ENCODE peak calls at places on chromosomes 16 and 17, in ten cellular contexts. Q, Y, T, A, M, O, K, C, W and H are unnamed samples.

GRCh38 chr17:27578718-27579085 is 52.3 kb upstream of the LGALS9 start:
- DNase-seq in Q (peak), Y (peak), W (no peak), T (no peak), A (peak), M (peak), C (peak), K (no peak), O (peak), H (peak)

GRCh38 chr16:54936086-54936978 is 5.7 kb downstream of the IRX5 start:
- DNase-seq in C (no peak), M (peak), T (no peak), O (peak), K (peak), A (peak), W (peak), Q (peak), Y (peak), H (no peak)

GRCh38 chr17:1070411-1070810 is 73.5 kb downstream of the TIMM22 start:
- DNase-seq in Q (no peak), T (no peak), M (peak), O (no peak), K (no peak), W (no peak), C (no peak), A (no peak), Y (no peak), H (no peak)

GRCh38 chr16:50282010-50282538 is 15.7 kb downstream of the ADCY7 start:
- DNase-seq in O (no peak), M (no peak), Q (peak), T (no peak), K (no peak), A (no peak), Y (peak), W (no peak), C (no peak), H (no peak)

GRCh38 chr16:22373662-22374310 is 633 bp downstream of the CDR2 start:
- DNase-seq in C (no peak), W (peak), Q (no peak), Y (no peak), O (peak), K (no peak), A (peak), T (no peak), M (peak), H (peak)

GRCh38 chr17:78400581-78401240 is 22.3 kb downstream of the PGS1 start:
- DNase-seq in M (no peak), Y (no peak), W (no peak), C (no peak), A (no peak), T (no peak), Q (no peak), O (no peak), K (peak), H (no peak)

GRCh38 chr17:9195961-9196668 is 174.8 kb downstream of the NTN1 start:
- DNase-seq in Y (no peak), Q (no peak), W (peak), K (peak), A (no peak), T (peak), C (no peak), M (peak), O (no peak), H (no peak)

GRCh38 chr17:14737984-14738651 is 437.2 kb downstream of the HS3ST3B1 start:
- DNase-seq in A (peak), T (no peak), O (peak), W (peak), C (peak), K (peak), Q (peak), Y (peak), M (peak), H (peak)

GRCh38 chr17:41667280-41668008 is 21.2 kb upstream of the EIF1 start:
- DNase-seq in O (no peak), M (no peak), W (no peak), Q (no peak), T (no peak), K (no peak), A (no peak), C (no peak), Y (no peak), H (no peak)

GRCh38 chr17:14747576-14747940 is 446.7 kb downstream of the HS3ST3B1 start:
- DNase-seq in Q (no peak), A (no peak), Y (no peak), C (peak), O (peak), W (no peak), T (no peak), M (no peak), K (no peak), H (no peak)

GRCh38 chr17:66711936-66712335 is 123.0 kb upstream of the CACNG5 start:
- DNase-seq in C (no peak), Y (no peak), A (no peak), W (no peak), M (peak), T (no peak), K (peak), O (no peak), Q (no peak), H (no peak)

GRCh38 chr17:34349748-34350147 is 6.5 kb upstream of the CCL13 start:
- DNase-seq in M (peak), W (no peak), K (no peak), O (no peak), C (no peak), Y (no peak), Q (no peak), A (no peak), T (no peak), H (no peak)

GRCh38 chr17:36674278-36674650 is 72.9 kb downstream of the MRM1 start:
- DNase-seq in C (no peak), O (no peak), T (no peak), A (no peak), Y (no peak), W (no peak), Q (no peak), K (no peak), M (no peak), H (no peak)

GRCh38 chr17:39099686-39100293 is 51.6 kb downstream of the PLXDC1 start:
- DNase-seq in W (no peak), O (no peak), M (no peak), A (peak), Q (peak), Y (peak), T (no peak), C (peak), K (no peak), H (peak)

GRCh38 chr17:357634-358033 is 5.0 kb upstream of the RPH3AL start:
- DNase-seq in Q (no peak), W (no peak), K (no peak), Y (no peak), A (no peak), C (no peak), O (no peak), M (no peak), T (no peak), H (no peak)

GRCh38 chr17:61862105-61862574 is 1.2 kb downstream of the BRIP1 start:
- DNase-seq in K (peak), C (peak), O (peak), Q (peak), W (no peak), M (no peak), A (peak), T (no peak), Y (peak), H (peak)

GRCh38 chr16:28623172-28623711 is 13.4 kb upstream of the SULT1A1 start:
- DNase-seq in A (no peak), Q (peak), O (peak), T (no peak), M (peak), W (no peak), C (no peak), Y (no peak), K (peak), H (no peak)

GRCh38 chr16:88992351-88993005 is 15.5 kb upstream of the CBFA2T3 start:
- DNase-seq in T (no peak), M (no peak), O (no peak), C (no peak), Y (no peak), A (no peak), W (no peak), K (no peak), Q (no peak), H (no peak)

GRCh38 chr16:67387479-67388079 is 5.7 kb downstream of the TPPP3 start:
- DNase-seq in C (no peak), Q (no peak), K (no peak), T (no peak), O (no peak), A (no peak), W (no peak), Y (no peak), M (no peak), H (no peak)

DNA sequence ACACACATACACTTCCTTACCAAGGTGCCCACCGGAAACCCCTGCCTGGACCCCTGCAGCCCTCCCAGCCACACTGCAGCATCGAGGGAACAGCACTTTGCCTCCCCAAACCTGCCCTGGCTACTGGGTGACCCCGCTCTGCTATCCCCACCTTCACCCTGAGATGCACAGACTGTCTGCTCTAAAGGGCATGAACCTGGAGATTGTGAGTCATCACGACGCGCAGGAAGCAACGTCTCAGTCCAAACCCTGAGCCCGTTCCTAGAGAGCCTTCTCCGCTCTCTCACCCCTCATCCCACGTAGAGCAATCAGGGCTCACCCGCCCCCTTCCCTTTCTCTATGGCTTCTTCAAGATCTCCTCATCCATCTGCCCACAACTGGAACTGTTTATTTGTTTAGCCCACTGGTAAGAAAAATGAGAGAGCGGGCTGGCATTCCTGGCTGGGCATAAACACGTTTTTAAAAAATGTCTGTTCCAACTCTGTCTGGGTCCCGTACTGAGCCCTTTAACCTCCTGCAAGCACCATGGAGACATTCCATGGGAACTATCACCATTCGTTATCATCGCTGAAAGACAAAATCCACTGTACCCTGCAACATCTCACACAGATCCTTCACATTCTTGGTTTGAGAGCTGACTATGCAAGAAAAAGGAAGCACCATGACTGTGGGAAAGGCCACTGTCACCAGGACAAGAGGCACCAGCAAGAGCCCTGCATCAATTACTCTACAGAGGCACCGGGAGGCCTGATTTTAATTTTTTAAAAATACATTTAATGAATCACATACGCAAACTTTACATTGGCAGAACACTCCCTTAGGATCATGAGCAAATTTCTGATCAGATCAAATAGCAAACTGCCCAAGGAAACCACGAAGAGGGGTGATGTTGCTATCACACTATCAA is 28.2 kb downstream of the ZFHX3 start:
- DNase-seq in O (peak), T (no peak), Y (peak), W (no peak), M (peak), A (peak), K (peak), Q (peak), C (peak), H (peak)
- H3K9ac ChIP-seq in O (peak), T (no peak), Y (peak), W (no peak), M (no peak), A (peak), K (peak), Q (no peak), C (peak), H (peak)

DNA sequence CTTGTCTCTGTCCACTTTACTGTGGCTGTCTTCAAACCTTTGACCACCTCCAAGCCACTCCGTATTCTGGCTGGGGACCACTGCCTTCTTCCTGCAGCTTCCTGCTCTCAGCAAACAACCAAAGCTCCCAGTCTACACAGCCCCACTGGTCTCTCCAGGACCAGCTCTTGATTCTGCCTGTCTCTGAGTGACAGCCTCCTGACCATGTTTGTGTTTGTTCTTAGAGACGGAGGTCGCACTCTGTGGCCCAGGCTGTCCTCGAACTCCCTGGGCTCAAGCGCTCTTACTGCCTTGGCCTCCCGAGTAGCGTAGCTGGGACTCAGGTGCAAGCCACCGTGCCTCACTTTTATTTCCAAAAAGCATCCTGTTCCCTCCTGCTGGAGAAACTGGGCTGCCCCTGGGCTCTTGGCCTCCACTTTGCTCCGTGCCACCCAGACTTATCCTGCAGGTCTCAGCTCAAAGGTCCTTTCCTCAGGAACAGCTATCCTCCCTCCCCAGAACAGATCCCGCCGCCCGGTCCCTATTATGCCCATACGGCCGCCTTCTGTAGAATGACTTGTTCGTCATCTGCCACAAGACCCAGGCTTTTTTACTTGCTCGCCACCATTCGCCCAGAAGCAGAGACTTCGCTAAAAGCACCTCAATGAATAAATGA is 9.1 kb downstream of the MNT start:
- DNase-seq in K (no peak), A (no peak), T (no peak), W (no peak), C (no peak), Y (no peak), O (no peak), M (no peak), Q (no peak), H (no peak)
- H3K9ac ChIP-seq in K (peak), A (peak), T (peak), W (no peak), C (peak), Y (peak), O (peak), M (peak), Q (peak), H (peak)

GRCh38 chr17:44128383-44128782 is 4.9 kb upstream of the HDAC5 start:
- DNase-seq in A (no peak), M (no peak), C (no peak), K (no peak), Q (no peak), O (no peak), Y (no peak), T (no peak), W (no peak), H (no peak)

GRCh38 chr17:44134752-44135568 is 6.8 kb upstream of the HROB start:
- DNase-seq in Y (no peak), C (no peak), O (no peak), T (no peak), W (no peak), K (no peak), Q (no peak), M (no peak), A (no peak), H (no peak)

GRCh38 chr17:44133918-44134476 is 7.7 kb upstream of the HROB start:
- DNase-seq in M (peak), W (no peak), O (no peak), A (no peak), Q (no peak), T (no peak), C (no peak), K (no peak), Y (no peak), H (no peak)

GRCh38 chr17:44132275-44132821 is 8.9 kb upstream of the HDAC5 start:
- DNase-seq in T (no peak), Q (no peak), C (no peak), Y (no peak), M (no peak), O (peak), W (no peak), A (no peak), K (peak), H (peak)

GRCh38 chr17:44130693-44131349 is 7.4 kb upstream of the HDAC5 start:
- DNase-seq in T (no peak), W (no peak), O (no peak), A (no peak), C (no peak), Q (no peak), K (no peak), M (no peak), Y (no peak), H (no peak)
- H3K9ac ChIP-seq in T (no peak), W (no peak), O (no peak), A (no peak), C (no peak), Q (no peak), K (no peak), M (no peak), Y (no peak), H (no peak)

GRCh38 chr16:9097266-9098219 is 6.1 kb downstream of the HAPSTR1 start:
- DNase-seq in Q (no peak), K (no peak), W (peak), Y (no peak), O (no peak), T (no peak), A (no peak), M (peak), C (no peak), H (no peak)
- H3K9ac ChIP-seq in Q (no peak), K (no peak), W (no peak), Y (no peak), O (no peak), T (no peak), A (peak), M (no peak), C (no peak), H (no peak)

GRCh38 chr17:50055055-50055425 is 870 bp upstream of the ITGA3 start:
- DNase-seq in M (peak), A (no peak), Y (peak), W (peak), T (no peak), O (peak), Q (no peak), K (peak), C (no peak), H (peak)

GRCh38 chr17:50055426-50056216 is at the start of gene ITGA3:
- DNase-seq in Q (peak), A (peak), Y (peak), W (peak), O (peak), M (peak), K (peak), T (peak), C (peak), H (peak)

GRCh38 chr17:50056961-50057330 is 1.0 kb downstream of the ITGA3 start:
- DNase-seq in Q (peak), T (no peak), K (peak), C (peak), Y (peak), M (peak), A (peak), W (peak), O (peak), H (peak)

GRCh38 chr17:50057521-50057991 is 1.6 kb downstream of the ITGA3 start:
- DNase-seq in C (no peak), W (no peak), K (no peak), O (no peak), T (no peak), M (peak), Y (no peak), Q (no peak), A (no peak), H (no peak)

DNA sequence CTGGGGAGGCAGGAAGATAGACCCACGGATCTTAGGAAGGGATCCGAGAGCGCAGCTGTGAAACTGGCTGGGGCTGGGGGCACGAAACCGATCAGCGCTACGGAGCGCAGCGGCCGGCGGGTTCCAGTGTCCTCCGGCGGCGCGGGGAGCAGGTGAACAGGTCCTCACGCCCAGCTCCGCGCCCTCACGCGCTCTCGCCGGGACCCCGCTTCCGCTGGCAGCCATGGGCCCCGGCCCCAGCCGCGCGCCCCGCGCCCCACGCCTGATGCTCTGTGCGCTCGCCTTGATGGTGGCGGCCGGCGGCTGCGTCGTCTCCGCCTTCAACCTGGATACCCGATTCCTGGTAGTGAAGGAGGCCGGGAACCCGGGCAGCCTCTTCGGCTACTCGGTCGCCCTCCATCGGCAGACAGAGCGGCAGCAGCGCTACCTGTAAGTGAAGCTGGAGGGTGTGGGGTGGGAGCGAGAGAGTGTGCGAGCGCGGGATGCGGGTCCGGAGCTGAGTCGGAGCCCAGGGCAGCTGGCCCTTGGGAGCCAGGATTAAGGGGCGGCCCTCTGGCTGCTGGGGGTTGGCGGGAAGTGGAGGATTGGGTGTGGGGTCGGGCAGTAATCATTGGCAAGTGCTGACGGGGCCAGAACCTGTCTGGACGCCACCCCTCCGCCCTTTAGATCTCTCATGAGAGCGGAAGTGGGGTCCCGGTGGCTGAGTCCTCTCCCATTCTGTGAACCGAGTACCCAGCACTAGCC is 479 bp downstream of the ITGA3 start:
- DNase-seq in A (peak), Y (peak), O (peak), T (peak), K (peak), Q (peak), M (peak), C (peak), W (peak), H (peak)
- H3K9ac ChIP-seq in A (peak), Y (peak), O (peak), T (peak), K (peak), Q (peak), M (no peak), C (peak), W (no peak), H (peak)

DNA sequence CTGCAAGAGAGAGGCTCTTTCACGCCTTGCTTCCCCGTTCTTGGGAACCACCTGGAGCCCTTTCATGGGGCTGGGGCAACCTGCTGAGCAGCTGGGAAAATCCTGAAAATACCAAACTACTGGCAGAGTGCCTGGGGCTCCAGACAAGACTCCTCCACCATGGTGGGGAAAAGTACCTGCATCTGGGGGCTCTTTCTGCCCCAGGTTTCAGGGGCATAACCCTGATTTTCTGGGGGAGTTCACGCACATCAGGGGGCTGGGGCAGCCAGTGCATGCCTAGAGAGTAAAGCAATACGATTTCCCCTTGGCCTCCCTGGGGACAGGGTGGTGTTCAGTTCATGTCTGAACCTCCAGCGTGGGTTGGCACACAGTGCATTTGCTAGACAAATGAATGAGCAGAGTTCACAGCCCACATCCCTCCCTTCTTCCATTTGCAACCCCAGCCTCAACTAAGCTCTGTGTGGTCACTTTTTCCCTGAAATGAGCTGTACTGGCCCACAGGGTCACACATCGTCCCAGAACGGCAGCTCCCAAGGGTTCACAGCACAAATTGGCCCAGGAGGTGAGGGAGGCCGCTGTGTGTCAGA is 5.2 kb upstream of the CDC42EP4 start:
- DNase-seq in K (no peak), O (peak), Y (no peak), Q (no peak), C (no peak), W (peak), A (no peak), M (peak), T (no peak), H (peak)
- H3K9ac ChIP-seq in K (no peak), O (no peak), Y (no peak), Q (no peak), C (no peak), W (no peak), A (no peak), M (no peak), T (no peak), H (peak)